ENCODE peak calls at places on chromosomes 4 and X, in eight cellular contexts. R is endothelial cell of umbilical vein, D is body of pancreas, Y is spleen, Q is stomach, E is tibial nerve, G is prostate gland, P is breast epithelium. W is an unnamed sample.

GRCh38 chrX:136588060-136588459 is 56.0 kb downstream of the VGLL1 start:
- DNase-seq in R (no peak), D (no peak), Y (no peak), Q (no peak), E (no peak), G (no peak), P (no peak), W (no peak)

GRCh38 chr4:145881991-145882390 is 56.6 kb downstream of the ZNF827 start:
- DNase-seq in R (no peak), D (peak), Y (no peak), Q (peak), E (no peak), G (peak), P (peak), W (no peak)

GRCh38 chrX:67892391-67892790 is 348.6 kb downstream of the AR start:
- DNase-seq in R (peak), D (no peak), Y (no peak), Q (no peak), E (no peak), G (no peak), P (no peak), W (no peak)

GRCh38 chr4:72505314-72505744 is 63.7 kb downstream of the ADAMTS3 start:
- DNase-seq in R (peak), D (peak), Y (peak), Q (no peak), E (no peak), G (no peak), P (no peak), W (peak)

GRCh38 chrX:136353519-136354095 is 52.8 kb downstream of the ADGRG4 start:
- DNase-seq in R (no peak), D (no peak), Y (no peak), Q (no peak), E (no peak), G (no peak), P (no peak), W (no peak)

GRCh38 chr4:52037730-52038108 is 380 bp downstream of the SGCB start:
- DNase-seq in R (peak), D (peak), Y (no peak), Q (no peak), E (no peak), G (no peak), P (no peak), W (no peak)

GRCh38 chr4:53459548-53459947 is 82.1 kb downstream of the FIP1L1 start:
- DNase-seq in R (peak), D (no peak), Y (no peak), Q (no peak), E (no peak), G (no peak), P (no peak), W (no peak)

GRCh38 chrX:95058815-95059214 is 1384.8 kb downstream of the FAM133A start:
- DNase-seq in R (no peak), D (no peak), Y (no peak), Q (no peak), E (no peak), G (no peak), P (no peak), W (no peak)

GRCh38 chrX:136754641-136755040 is 26.1 kb downstream of the ARHGEF6 start:
- DNase-seq in R (no peak), D (no peak), Y (peak), Q (no peak), E (no peak), G (peak), P (no peak), W (no peak)

GRCh38 chr4:18923496-18924161 is 902.1 kb upstream of the LCORL start:
- DNase-seq in R (no peak), D (no peak), Y (no peak), Q (no peak), E (no peak), G (no peak), P (no peak), W (no peak)

GRCh38 chrX:17563515-17563914 is 173.8 kb upstream of the SCML1 start:
- DNase-seq in R (no peak), D (no peak), Y (no peak), Q (no peak), E (no peak), G (no peak), P (no peak), W (no peak)

GRCh38 chrX:144730486-144730885 is 516.8 kb upstream of the SPANXN1 start:
- DNase-seq in R (no peak), D (no peak), Y (no peak), Q (no peak), E (no peak), G (no peak), P (no peak), W (no peak)

DNA sequence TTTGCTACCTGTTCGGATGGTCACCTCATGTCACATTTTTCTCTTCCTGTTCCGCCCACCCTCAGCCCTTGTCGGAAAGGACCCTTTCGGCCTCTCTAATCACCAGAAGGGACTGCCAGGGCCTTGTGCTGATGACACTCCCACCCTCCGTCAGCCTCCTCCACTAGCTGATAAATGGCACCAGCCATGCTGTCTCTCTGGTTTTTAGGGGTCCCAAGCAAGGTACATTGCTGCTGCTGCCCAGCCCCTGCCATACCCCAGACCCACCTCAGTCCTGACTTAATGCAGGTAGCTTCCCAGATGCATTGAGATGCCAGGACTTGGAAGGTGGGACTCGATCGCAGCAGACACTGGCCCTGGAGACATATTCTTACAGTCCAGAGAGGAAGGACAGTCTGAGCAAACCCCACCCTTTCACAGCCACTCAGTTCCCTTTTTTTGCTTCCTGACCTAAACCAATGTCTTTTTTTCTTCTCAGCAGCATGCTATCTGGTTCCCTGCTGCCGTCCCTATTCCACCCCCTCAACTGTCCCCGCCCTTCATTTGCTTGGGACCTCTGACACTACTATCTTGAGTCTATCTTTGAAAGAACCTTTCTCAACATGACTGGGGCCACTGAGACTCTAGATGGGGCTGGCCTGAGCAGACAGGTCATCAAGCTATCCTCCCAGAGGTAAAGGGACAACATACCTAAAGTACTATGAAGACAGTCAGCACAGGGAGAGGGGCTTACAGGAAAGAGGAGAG is at the start of gene BTK:
- DNase-seq in R (no peak), D (no peak), Y (no peak), Q (no peak), E (no peak), G (no peak), P (no peak), W (peak)
- TF ChIP-seq POLR2A in R (no peak), D (no peak), Y (no peak), Q (no peak), E (no peak), G (no peak), P (no peak), W (peak)

DNA sequence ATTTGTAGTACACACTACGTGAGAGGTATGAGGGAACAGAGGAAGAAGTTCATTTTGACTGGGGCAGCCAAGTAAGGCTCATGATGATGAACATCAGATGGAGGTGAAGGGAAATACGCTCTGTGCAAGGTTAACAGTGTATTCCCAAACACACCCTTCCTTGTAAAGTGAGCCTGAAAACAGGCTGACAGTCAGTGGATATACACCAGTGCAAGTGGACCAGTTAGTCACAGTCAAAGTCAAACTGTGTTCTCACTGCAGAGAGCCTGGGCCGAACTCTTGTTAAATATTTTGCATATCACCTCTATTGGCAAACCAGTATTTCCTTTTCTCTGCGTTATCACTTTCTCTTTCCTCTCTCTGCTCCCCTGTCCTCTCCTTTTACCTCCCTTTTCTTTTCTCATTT is 23.4 kb upstream of the RHOH start:
- DNase-seq in R (no peak), D (no peak), Y (no peak), Q (no peak), E (no peak), G (no peak), P (no peak), W (no peak)
- H3K4me3 ChIP-seq in R (no peak), D (no peak), Y (no peak), Q (no peak), E (no peak), G (no peak), P (no peak), W (no peak)

DNA sequence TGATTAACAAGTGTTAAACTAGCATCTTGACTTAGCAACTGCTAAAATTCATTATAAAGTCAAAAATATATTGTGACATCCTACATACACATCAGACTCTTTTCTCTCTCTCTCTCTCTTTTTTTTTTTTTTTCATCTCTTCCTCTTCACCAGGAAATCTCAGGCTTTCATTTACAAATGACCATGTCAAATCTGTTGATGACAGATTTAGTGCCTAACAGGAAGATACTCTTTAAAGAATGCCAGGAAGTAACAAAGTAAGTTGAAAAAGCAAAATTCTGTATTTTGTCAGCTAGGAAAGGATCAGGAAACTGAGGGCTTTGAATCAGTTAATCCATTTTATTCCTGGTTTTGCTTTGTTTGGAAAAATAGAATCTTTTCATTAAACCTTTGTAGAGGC is 365.6 kb downstream of the PCDH7 start:
- DNase-seq in R (peak), D (no peak), Y (no peak), Q (no peak), E (no peak), G (no peak), P (no peak), W (no peak)
- TF ChIP-seq POLR2A in R (no peak), D (no peak), Y (no peak), Q (no peak), E (no peak), G (no peak), P (no peak), W (no peak)

GRCh38 chr4:64157397-64157796 is 251.9 kb downstream of the TECRL start:
- DNase-seq in R (no peak), D (no peak), Y (no peak), Q (no peak), E (no peak), G (no peak), P (no peak), W (no peak)

GRCh38 chr4:64156253-64156652 is 253.0 kb downstream of the TECRL start:
- DNase-seq in R (no peak), D (no peak), Y (no peak), Q (no peak), E (no peak), G (no peak), P (no peak), W (no peak)

DNA sequence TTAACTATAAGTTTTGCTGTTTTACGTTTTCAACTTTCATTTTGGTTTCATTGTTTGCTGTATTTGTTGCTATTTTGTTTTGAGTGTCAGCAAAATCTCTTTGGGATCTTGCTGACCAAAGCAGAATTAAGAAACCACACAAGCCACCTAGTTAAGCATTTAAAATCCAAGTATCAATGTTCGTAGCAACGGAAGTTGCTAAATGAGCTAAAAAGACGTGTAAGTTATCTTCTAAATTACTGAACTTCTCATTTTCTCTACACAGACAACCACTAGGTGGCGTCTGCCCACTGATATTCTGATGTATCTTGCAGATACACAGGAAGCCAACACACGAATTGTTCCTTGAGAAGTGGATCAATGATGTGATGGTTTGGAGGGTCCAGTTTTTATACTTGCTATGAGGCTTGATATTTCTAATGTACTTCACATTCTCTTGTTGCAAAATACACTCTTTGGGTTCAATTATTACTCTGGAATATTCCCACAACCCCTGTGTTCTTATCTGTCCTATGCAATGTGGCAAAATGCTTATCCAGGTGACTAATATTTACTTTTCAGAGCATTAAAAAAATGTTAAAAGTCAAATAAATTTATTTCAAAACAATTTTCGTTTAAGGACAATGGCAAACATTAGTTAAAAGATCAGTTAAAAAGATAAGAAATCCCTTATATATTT is 250.5 kb downstream of the TECRL start:
- DNase-seq in R (peak), D (peak), Y (no peak), Q (peak), E (peak), G (peak), P (no peak), W (peak)
- H3K4me3 ChIP-seq in R (peak), D (no peak), Y (no peak), Q (no peak), E (no peak), G (no peak), P (peak), W (no peak)

GRCh38 chrX:73213734-73214133 is 917 bp downstream of the NAP1L2 start:
- DNase-seq in R (no peak), D (no peak), Y (no peak), Q (no peak), E (no peak), G (no peak), P (no peak), W (no peak)

GRCh38 chrX:73215263-73215662 is 612 bp upstream of the NAP1L2 start:
- DNase-seq in R (no peak), D (no peak), Y (no peak), Q (no peak), E (no peak), G (no peak), P (no peak), W (no peak)

DNA sequence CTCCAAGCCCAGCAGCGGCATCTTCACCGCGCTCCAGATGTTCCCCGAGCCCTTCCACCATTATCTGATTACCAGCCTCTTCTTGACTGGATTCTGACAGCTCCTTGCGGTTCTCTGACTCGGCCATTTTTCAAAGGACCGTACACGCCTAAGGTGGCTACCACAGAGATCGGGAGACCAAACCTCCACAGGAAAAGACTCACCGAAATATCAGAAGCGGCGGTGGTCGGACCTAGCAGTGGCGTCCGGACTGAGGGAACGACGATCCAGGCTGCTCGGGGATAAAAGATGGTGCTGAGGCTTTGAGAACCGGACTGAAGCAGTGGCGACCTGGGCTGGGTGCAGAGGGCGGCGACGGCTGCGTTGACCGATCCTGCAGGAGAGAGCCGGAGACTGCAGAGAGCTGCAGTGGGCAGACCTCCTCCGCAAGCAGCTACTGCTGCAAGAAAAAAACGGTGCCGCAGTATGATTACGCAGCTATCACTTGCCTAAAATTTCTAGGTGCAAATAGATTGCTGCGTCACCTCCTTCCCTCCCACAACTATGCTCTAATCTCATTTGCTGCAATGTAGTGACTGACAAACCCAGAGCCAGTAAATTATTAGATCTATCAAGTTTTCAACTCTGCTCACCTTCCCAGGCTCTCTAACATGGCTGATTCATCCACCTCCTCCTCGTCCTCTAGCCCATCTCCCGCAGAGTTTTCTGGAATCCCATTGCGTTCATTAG is at the start of gene NAP1L2:
- DNase-seq in R (peak), D (peak), Y (peak), Q (no peak), E (no peak), G (peak), P (no peak), W (peak)
- TF ChIP-seq POLR2A in R (no peak), D (peak), Y (no peak), Q (no peak), E (no peak), G (no peak), P (no peak), W (no peak)

GRCh38 chr4:1793496-1793840 is 375 bp downstream of the FGFR3 start:
- DNase-seq in R (no peak), D (peak), Y (no peak), Q (peak), E (no peak), G (peak), P (no peak), W (peak)

GRCh38 chr4:1793940-1794808 is 1.1 kb downstream of the FGFR3 start:
- DNase-seq in R (peak), D (no peak), Y (no peak), Q (no peak), E (no peak), G (no peak), P (no peak), W (peak)

GRCh38 chr4:1796486-1797204 is 3.6 kb downstream of the FGFR3 start:
- DNase-seq in R (no peak), D (no peak), Y (no peak), Q (no peak), E (no peak), G (no peak), P (no peak), W (no peak)

GRCh38 chr4:1795304-1796195 is 2.5 kb downstream of the FGFR3 start:
- DNase-seq in R (no peak), D (peak), Y (no peak), Q (peak), E (no peak), G (peak), P (no peak), W (peak)

DNA sequence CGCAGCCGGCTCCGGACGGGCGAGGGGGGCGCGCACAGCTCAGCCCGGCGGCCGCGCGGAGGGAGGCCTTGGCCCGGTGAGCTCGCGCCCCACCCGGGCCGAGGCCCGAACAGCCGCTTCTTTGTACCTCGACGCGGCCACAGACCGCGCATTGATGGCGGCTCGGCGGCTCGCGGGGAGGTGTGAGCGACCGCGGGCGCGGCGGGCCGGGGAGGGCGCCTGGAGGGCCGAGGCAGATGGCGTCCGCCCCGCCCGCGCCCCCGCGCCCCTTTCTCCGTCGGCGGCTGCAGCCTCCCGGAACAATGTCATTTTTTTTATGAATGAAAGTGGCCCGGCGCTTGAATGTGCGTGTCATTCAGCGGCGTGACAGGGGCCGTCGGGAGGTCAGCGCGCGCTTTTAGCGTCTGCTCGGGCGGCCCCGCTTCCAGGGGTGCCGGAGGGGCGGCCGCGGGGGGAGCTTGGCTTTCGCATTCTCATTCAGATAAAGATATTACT is 1.8 kb downstream of the FGFR3 start:
- DNase-seq in R (no peak), D (no peak), Y (no peak), Q (no peak), E (no peak), G (no peak), P (no peak), W (peak)
- H3K4me3 ChIP-seq in R (no peak), D (peak), Y (peak), Q (peak), E (no peak), G (peak), P (peak), W (no peak)

GRCh38 chrX:22220941-22221340 is 51.8 kb upstream of the CBLL2 start:
- DNase-seq in R (peak), D (no peak), Y (no peak), Q (no peak), E (no peak), G (no peak), P (no peak), W (no peak)
- TF ChIP-seq POLR2A in R (no peak), D (no peak), Y (no peak), Q (no peak), E (no peak), G (no peak), P (no peak), W (no peak)

DNA sequence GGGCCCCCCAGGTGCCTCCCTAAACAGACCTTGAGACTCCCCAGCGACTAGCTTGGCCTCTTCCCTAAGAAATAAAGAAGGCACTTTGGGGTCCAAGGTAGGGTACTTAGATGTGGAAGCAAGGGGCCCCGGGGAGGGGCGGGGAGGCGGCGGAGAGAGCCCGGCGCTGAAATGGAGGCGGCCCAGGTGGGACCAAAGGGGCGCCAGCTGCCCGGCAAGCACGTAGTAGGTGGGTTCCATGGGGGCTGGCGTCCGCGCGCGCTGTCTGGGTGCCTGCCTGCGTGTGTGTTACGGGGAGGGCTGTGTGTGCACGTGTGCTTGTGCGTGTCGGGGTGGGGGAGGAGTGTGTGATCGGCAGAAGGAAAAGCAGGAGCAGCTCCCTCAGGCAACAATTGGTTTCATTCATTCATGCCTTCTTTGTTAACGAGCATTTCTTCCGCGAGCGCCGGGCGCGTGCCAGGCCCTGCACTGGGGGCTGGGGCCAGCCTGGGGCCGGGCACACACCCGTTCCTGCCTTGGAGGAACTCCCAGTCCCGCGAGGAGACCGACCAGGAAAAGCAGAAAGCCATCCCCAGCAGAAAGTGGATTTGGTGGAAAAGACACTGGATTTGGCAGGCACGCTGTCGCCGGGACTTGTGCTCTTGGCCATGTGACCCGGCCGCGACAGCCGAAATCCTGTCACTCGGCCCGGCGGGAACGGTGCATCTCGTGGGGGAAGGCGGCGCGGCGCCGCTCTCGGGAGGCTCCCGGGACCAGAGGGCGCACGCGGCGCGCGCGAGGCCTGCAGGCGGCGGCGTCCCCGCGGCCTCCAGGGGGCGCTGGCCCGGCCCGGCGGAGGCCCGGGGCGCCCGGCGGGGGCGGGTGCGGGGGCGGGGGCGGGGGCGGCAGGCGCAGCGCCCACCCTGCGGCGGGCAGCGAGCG is 3.3 kb upstream of the DUSP9 start:
- DNase-seq in R (no peak), D (no peak), Y (peak), Q (no peak), E (no peak), G (no peak), P (no peak), W (peak)
- H3K4me3 ChIP-seq in R (no peak), D (no peak), Y (no peak), Q (peak), E (no peak), G (no peak), P (peak), W (no peak)

W was measured in NB4.